ENCODE peak calls at places on chromosomes 11 and 22, in five cellular contexts. One of them, this sample, is unnamed.

GRCh38 chr11:12815931-12816494 is 141.8 kb downstream of the TEAD1 start:
- DNase-seq in activated CD4-positive, alpha-beta T cell treated with anti-CD3 and anti-CD28 coated beads for 48 hours: no peak
- DNase-seq in A549: no peak
- DNase-seq in MV-4-11: no peak
- DNase-seq in stimulated activated CD8-positive, alpha-beta memory T cell treated with anti-CD3 and anti-CD28 coated beads, Interleukin-4, amount 100 ng/mL, for 24 hours: no peak
- DNase-seq in this sample: no peak

GRCh38 chr22:28103596-28103995 is 184.5 kb upstream of the PITPNB start:
- DNase-seq in activated CD4-positive, alpha-beta T cell treated with anti-CD3 and anti-CD28 coated beads for 48 hours: no peak
- DNase-seq in A549: no peak
- DNase-seq in MV-4-11: no peak
- DNase-seq in stimulated activated CD8-positive, alpha-beta memory T cell treated with anti-CD3 and anti-CD28 coated beads, Interleukin-4, amount 100 ng/mL, for 24 hours: no peak
- DNase-seq in this sample: no peak

GRCh38 chr11:2846056-2846455 is 39.5 kb downstream of the CDKN1C start:
- DNase-seq in activated CD4-positive, alpha-beta T cell treated with anti-CD3 and anti-CD28 coated beads for 48 hours: no peak
- DNase-seq in A549: no peak
- DNase-seq in MV-4-11: no peak
- DNase-seq in stimulated activated CD8-positive, alpha-beta memory T cell treated with anti-CD3 and anti-CD28 coated beads, Interleukin-4, amount 100 ng/mL, for 24 hours: no peak
- DNase-seq in this sample: no peak

GRCh38 chr11:134371436-134372185 is 39.8 kb downstream of the GLB1L2 start:
- DNase-seq in A549: no peak
- DNase-seq in activated CD4-positive, alpha-beta T cell treated with anti-CD3 and anti-CD28 coated beads for 48 hours: no peak
- DNase-seq in MV-4-11: no peak
- DNase-seq in stimulated activated CD8-positive, alpha-beta memory T cell treated with anti-CD3 and anti-CD28 coated beads, Interleukin-4, amount 100 ng/mL, for 24 hours: no peak
- DNase-seq in this sample: no peak

GRCh38 chr11:62652156-62653006 is 721 bp downstream of the INTS5 start:
- DNase-seq in stimulated activated CD8-positive, alpha-beta memory T cell treated with anti-CD3 and anti-CD28 coated beads, Interleukin-4, amount 100 ng/mL, for 24 hours: no peak
- DNase-seq in activated CD4-positive, alpha-beta T cell treated with anti-CD3 and anti-CD28 coated beads for 48 hours: no peak
- DNase-seq in MV-4-11: peak
- DNase-seq in A549: no peak
- DNase-seq in this sample: peak

GRCh38 chr11:65944191-65944590 is 1.1 kb upstream of the TSGA10IP start:
- DNase-seq in activated CD4-positive, alpha-beta T cell treated with anti-CD3 and anti-CD28 coated beads for 48 hours: no peak
- DNase-seq in A549: no peak
- DNase-seq in stimulated activated CD8-positive, alpha-beta memory T cell treated with anti-CD3 and anti-CD28 coated beads, Interleukin-4, amount 100 ng/mL, for 24 hours: no peak
- DNase-seq in MV-4-11: no peak
- DNase-seq in this sample: no peak

GRCh38 chr11:7527029-7527428 is 13.2 kb downstream of the PPFIBP2 start:
- DNase-seq in stimulated activated CD8-positive, alpha-beta memory T cell treated with anti-CD3 and anti-CD28 coated beads, Interleukin-4, amount 100 ng/mL, for 24 hours: no peak
- DNase-seq in activated CD4-positive, alpha-beta T cell treated with anti-CD3 and anti-CD28 coated beads for 48 hours: peak
- DNase-seq in A549: no peak
- DNase-seq in MV-4-11: no peak
- DNase-seq in this sample: peak

GRCh38 chr22:27989758-27990450 is 70.8 kb upstream of the PITPNB start:
- DNase-seq in MV-4-11: no peak
- DNase-seq in stimulated activated CD8-positive, alpha-beta memory T cell treated with anti-CD3 and anti-CD28 coated beads, Interleukin-4, amount 100 ng/mL, for 24 hours: no peak
- DNase-seq in activated CD4-positive, alpha-beta T cell treated with anti-CD3 and anti-CD28 coated beads for 48 hours: no peak
- DNase-seq in A549: no peak
- DNase-seq in this sample: no peak

GRCh38 chr11:57180141-57180561 is 1.6 kb upstream of the LRRC55 start:
- DNase-seq in activated CD4-positive, alpha-beta T cell treated with anti-CD3 and anti-CD28 coated beads for 48 hours: no peak
- DNase-seq in MV-4-11: no peak
- DNase-seq in stimulated activated CD8-positive, alpha-beta memory T cell treated with anti-CD3 and anti-CD28 coated beads, Interleukin-4, amount 100 ng/mL, for 24 hours: no peak
- DNase-seq in A549: no peak
- DNase-seq in this sample: no peak

GRCh38 chr11:134500621-134501020 is 88.6 kb upstream of the B3GAT1 start:
- DNase-seq in stimulated activated CD8-positive, alpha-beta memory T cell treated with anti-CD3 and anti-CD28 coated beads, Interleukin-4, amount 100 ng/mL, for 24 hours: no peak
- DNase-seq in MV-4-11: no peak
- DNase-seq in activated CD4-positive, alpha-beta T cell treated with anti-CD3 and anti-CD28 coated beads for 48 hours: no peak
- DNase-seq in A549: no peak
- DNase-seq in this sample: peak

GRCh38 chr11:107757661-107758060 is 45.8 kb upstream of the SLN start:
- DNase-seq in activated CD4-positive, alpha-beta T cell treated with anti-CD3 and anti-CD28 coated beads for 48 hours: no peak
- DNase-seq in A549: no peak
- DNase-seq in stimulated activated CD8-positive, alpha-beta memory T cell treated with anti-CD3 and anti-CD28 coated beads, Interleukin-4, amount 100 ng/mL, for 24 hours: no peak
- DNase-seq in MV-4-11: no peak
- DNase-seq in this sample: no peak